ENCODE peak calls at places on chromosomes 6 and 20, in four cellular contexts. H, W, M and V are unnamed samples.

GRCh38 chr6:116730513-116730912 is 35.0 kb downstream of the FAM162B start:
- DNase-seq in H (no peak), M (no peak), W (no peak), V (no peak)

GRCh38 chr6:162032620-162033019 is 694.9 kb downstream of the PRKN start:
- DNase-seq in H (no peak), W (no peak), M (no peak), V (no peak)

GRCh38 chr6:104995989-104996617 is 39.2 kb downstream of the LIN28B start:
- DNase-seq in M (peak; percentile 21), W (no peak), H (no peak), V (no peak)

GRCh38 chr6:3471711-3472110 is 14.9 kb upstream of the SLC22A23 start:
- DNase-seq in M (no peak), H (no peak), W (no peak), V (no peak)

GRCh38 chr20:59824711-59825562 is 108.5 kb downstream of the SYCP2 start:
- DNase-seq in H (no peak), M (no peak), W (no peak), V (no peak)

GRCh38 chr20:739736-740135 is 28.6 kb downstream of the SLC52A3 start:
- DNase-seq in M (no peak), H (no peak), W (no peak), V (no peak)

GRCh38 chr20:25277941-25278521 is 30.1 kb downstream of the PYGB start:
- DNase-seq in H (no peak), W (peak; percentile 6), M (no peak), V (no peak)

GRCh38 chr6:157789861-157790260 is 33.2 kb upstream of the SNX9 start:
- DNase-seq in H (peak; percentile 22), W (peak; percentile 69), M (peak; percentile 75), V (peak; percentile 54)

GRCh38 chr20:13348301-13349239 is 127.5 kb downstream of the ISM1 start:
- DNase-seq in M (no peak), H (no peak), W (no peak), V (no peak)

GRCh38 chr6:42021847-42022754 is 28.2 kb upstream of the TAF8 start:
- DNase-seq in M (no peak), H (no peak), W (peak; percentile 30), V (no peak)

GRCh38 chr6:34177181-34177591 is 31.3 kb upstream of the GRM4 start:
- DNase-seq in H (no peak), W (no peak), M (peak; percentile 2), V (no peak)
- TF ChIP-seq ELF4 in H (no peak), W (no peak), M (no peak), V (no peak)

DNA sequence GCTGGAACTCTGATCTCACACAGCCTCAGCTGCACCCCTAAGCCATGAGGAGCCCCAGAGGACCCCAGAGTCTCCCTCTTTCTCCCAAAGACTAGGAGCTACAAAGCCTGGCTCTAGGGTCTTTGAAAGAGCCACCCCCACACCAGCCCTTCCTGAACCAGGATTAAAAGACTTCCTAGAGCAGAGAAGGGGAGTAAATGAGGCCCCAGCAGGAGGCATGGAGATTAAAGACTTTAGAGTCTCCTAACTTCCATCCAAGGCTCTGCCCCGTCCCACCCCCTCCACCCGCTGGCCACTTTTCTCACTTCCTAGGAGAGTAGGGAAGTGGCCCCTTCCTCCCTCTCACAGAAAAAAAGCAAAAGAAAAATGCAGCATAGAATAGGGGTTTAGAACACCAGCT is 1.7 kb downstream of the PREX1 start:
- DNase-seq in M (no peak), W (peak; percentile 54), H (no peak), V (no peak)
- TF ChIP-seq ELF4 in M (no peak), W (no peak), H (no peak), V (no peak)

GRCh38 chr20:6940052-6940451 is 172.6 kb downstream of the BMP2 start:
- DNase-seq in M (no peak), H (peak; percentile 69), W (peak; percentile 52), V (peak; percentile 38)
- TF ChIP-seq ELF4 in M (no peak), H (no peak), W (no peak), V (no peak)

DNA sequence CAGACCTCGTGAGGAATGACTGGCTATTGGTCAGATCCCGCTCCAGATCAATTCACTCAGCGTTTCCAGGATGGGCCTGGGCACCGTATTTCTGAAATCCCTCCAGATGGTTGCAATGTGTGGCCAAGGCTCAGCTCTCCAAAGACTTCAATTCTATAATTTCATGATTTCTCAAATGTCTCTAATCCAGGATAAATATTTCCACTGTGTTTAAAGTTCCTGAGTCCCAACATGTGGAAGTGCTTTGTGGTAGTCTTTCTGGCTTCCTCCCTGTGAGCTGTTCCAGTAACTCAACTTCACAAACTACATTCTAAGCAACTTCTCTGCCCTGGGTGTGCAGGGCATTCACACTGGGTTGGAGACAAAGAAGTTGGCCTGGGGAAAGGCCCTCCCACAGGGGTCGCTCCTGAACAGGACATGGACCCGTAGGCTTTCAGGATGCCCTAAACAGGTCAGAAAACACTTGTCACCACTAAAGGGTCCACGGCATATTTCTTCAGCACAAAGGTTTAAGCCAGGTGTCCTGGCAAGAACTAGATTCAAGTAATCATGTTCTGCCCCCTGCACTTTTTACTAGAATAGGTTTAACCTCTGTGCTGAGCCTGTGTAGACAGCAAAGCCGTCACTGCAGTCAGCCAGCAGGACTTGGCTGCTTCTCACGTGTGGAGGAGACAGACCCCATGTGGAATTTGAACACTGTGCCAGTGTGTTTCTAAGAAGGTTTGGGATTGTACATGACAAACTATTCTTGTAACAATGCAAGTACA is 212.0 kb downstream of the WDR27 start:
- DNase-seq in H (no peak), M (peak; percentile 18), W (no peak), V (no peak)
- TF ChIP-seq ELF4 in H (no peak), M (no peak), W (no peak), V (no peak)

DNA sequence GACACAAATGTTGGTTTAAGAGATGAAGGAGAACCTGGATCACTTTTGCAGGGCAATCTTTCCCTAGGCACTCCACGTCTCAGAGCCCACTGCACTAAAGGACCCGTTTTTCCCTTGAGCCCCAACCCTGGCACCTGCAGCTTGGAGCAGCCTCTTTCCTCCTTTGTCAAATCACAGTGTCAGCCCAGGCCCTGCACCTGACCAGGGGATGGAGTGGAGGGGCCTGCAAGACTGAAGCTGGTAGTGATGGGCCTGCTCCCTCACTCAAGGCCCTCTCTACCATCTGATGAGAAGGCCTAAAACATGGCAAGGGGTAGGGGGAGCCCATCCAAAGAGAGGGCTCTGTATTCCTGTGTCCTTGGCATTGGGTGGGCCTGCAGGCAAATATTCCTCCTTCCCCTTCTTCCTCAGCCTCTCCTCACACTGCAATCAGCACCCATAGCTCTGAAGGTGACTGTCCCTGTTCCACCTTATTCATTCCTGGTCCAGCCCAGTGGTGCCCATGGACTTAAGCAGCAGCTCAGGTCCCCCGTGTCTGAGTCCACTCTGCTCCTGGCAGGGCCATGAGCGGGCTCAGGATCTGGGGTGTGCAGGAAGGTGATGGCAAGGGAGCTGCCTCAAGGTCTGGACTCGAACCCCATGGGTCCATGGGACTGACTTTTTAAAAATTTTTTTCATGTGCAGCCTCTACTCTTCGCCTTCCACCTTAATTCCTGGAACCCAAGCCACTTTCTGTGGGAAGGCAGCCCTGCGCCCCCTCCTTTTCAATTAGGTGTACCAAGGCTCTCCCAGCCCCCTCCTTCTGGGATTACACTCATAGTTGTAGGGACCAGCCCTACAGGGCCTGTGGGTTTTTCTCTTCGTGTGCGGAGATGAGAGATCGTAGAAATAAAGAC is 6.7 kb downstream of the RAET1G start:
- DNase-seq in H (no peak), W (no peak), M (no peak), V (no peak)
- TF ChIP-seq ELF4 in H (no peak), W (no peak), M (no peak), V (no peak)

GRCh38 chr6:22636450-22636849 is 67.1 kb downstream of the HDGFL1 start:
- DNase-seq in M (no peak), W (no peak), H (no peak), V (no peak)
- TF ChIP-seq ELF4 in M (no peak), W (no peak), H (no peak), V (no peak)

DNA sequence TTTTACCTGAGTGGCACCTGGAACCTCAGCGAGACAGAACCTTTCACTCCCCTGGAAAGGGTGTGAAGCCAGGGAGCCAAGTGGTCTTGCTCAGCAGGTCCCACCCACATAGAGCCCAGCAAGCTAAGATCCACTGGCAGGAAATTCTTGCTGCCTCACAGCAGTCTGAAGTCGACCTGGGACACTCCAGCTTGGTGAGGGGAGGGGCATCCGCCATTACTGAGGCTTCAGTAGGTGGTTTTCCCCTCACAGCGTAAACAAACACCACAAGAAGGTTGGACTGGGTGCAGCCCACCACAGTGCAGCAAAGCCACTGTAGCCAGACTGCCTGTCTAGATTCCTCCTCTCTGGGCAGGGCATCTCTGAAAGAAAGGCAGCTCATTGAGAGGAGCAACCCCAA is 134.7 kb upstream of the RSPO3 start:
- DNase-seq in W (peak; percentile 31), H (no peak), M (no peak), V (no peak)
- TF ChIP-seq ELF4 in W (no peak), H (no peak), M (no peak), V (no peak)